ENCODE peak calls at places on chromosomes 13 and 19, in seven cellular contexts. U is caudate nucleus; J is HS-27A; L is hypothalamus; K is HFFc6; C is NCI-H2171; G is stimulated activated CD8-positive, alpha-beta memory T cell treated with anti-CD3 and anti-CD28 coated beads, Interleukin-12 subunit alpha, Interleukin-12 subunit beta, amount 100 ng/mL, for 4 hours. P is an unnamed sample.

GRCh38 chr13:20856650-20857049 is 45.9 kb downstream of the XPO4 start:
- DNase-seq in U (no peak), J (no peak), L (no peak), K (no peak), C (no peak), G (no peak), P (no peak)

GRCh38 chr19:56814656-56815055 is 25.9 kb downstream of the PEG3 start:
- DNase-seq in U (no peak), J (no peak), L (no peak), K (no peak), C (no peak), G (no peak), P (no peak)

GRCh38 chr13:83048419-83048818 is 833.9 kb downstream of the SLITRK1 start:
- DNase-seq in U (no peak), J (no peak), L (no peak), K (peak; percentile 25), C (no peak), G (no peak), P (no peak)

GRCh38 chr13:85597790-85598500 is 201.3 kb downstream of the SLITRK6 start:
- DNase-seq in U (no peak), J (no peak), L (no peak), K (no peak), C (no peak), G (no peak), P (no peak)

GRCh38 chr19:5093297-5093858 is 124.5 kb downstream of the KDM4B start:
- DNase-seq in U (no peak), J (no peak), L (peak; percentile 46), K (no peak), C (no peak), G (no peak), P (no peak)

GRCh38 chr13:20801704-20802103 is 27.9 kb upstream of the EEF1AKMT1 start:
- DNase-seq in U (no peak), J (no peak), L (no peak), K (no peak), C (no peak), G (no peak), P (no peak)

GRCh38 chr13:76329004-76329403 is 557.2 kb downstream of the KCTD12 start:
- DNase-seq in U (no peak), J (no peak), L (no peak), K (no peak), C (no peak), G (no peak), P (no peak)

GRCh38 chr13:110312669-110313031 is 5.6 kb downstream of the COL4A2 start:
- DNase-seq in U (no peak), J (no peak), L (no peak), K (peak; percentile 89), C (no peak), G (no peak), P (no peak)

GRCh38 chr19:15452111-15453047 is 2.6 kb upstream of the WIZ start:
- DNase-seq in U (no peak), J (no peak), L (no peak), K (no peak), C (no peak), G (no peak), P (peak; percentile 86)

GRCh38 chr19:33430674-33431277 is 57.3 kb downstream of the CEBPG start:
- DNase-seq in U (no peak), J (peak; percentile 23), L (peak; percentile 68), K (peak; percentile 53), C (peak; percentile 76), G (peak; percentile 31), P (peak; percentile 68)

GRCh38 chr13:75316427-75316826 is 165.5 kb downstream of the TBC1D4 start:
- DNase-seq in U (no peak), J (no peak), L (no peak), K (no peak), C (no peak), G (no peak), P (no peak)

GRCh38 chr13:64551755-64552154 is 2678.4 kb downstream of the PCDH9 start:
- DNase-seq in U (no peak), J (no peak), L (no peak), K (peak; percentile 76), C (no peak), G (no peak), P (no peak)

GRCh38 chr19:10116085-10116865 is 3.4 kb downstream of the EIF3G start:
- DNase-seq in U (no peak), J (no peak), L (no peak), K (no peak), C (no peak), G (no peak), P (no peak)

GRCh38 chr13:71798723-71799122 is 68.3 kb downstream of the DACH1 start:
- DNase-seq in U (no peak), J (no peak), L (no peak), K (no peak), C (peak; percentile 20), G (no peak), P (no peak)

GRCh38 chr13:29171244-29171643 is 351.1 kb downstream of the MTUS2 start:
- DNase-seq in U (no peak), J (no peak), L (no peak), K (no peak), C (no peak), G (no peak), P (no peak)

GRCh38 chr13:51912091-51912490 is 50.3 kb downstream of the CCDC70 start:
- DNase-seq in U (peak; percentile 51), J (no peak), L (peak; percentile 66), K (no peak), C (no peak), G (no peak), P (no peak)

GRCh38 chr13:37446503-37446902 is 152.1 kb downstream of the POSTN start:
- DNase-seq in U (no peak), J (peak; percentile 52), L (no peak), K (peak; percentile 90), C (no peak), G (no peak), P (no peak)

GRCh38 chr19:30073152-30074000 is 131.3 kb downstream of the URI1 start:
- DNase-seq in U (no peak), J (no peak), L (no peak), K (no peak), C (no peak), G (no peak), P (no peak)

GRCh38 chr13:40187324-40187795 is 479.1 kb downstream of the FOXO1 start:
- DNase-seq in U (no peak), J (no peak), L (no peak), K (no peak), C (no peak), G (peak; percentile 35), P (no peak)

GRCh38 chr19:5298502-5298901 is 42.1 kb downstream of the PTPRS start:
- DNase-seq in U (no peak), J (no peak), L (no peak), K (no peak), C (no peak), G (no peak), P (no peak)

GRCh38 chr13:102642475-102642874 is 45.7 kb downstream of the TPP2 start:
- DNase-seq in U (no peak), J (no peak), L (peak; percentile 4), K (no peak), C (peak; percentile 86), G (no peak), P (peak; percentile 23)

GRCh38 chr19:58182577-58182988 is 278 bp upstream of the ZNF274 start:
- DNase-seq in U (no peak), J (no peak), L (no peak), K (no peak), C (peak; percentile 81), G (no peak), P (peak; percentile 93)

GRCh38 chr13:95352486-95352885 is 51.2 kb upstream of the ABCC4 start:
- DNase-seq in U (no peak), J (no peak), L (no peak), K (no peak), C (no peak), G (no peak), P (no peak)

GRCh38 chr19:42683917-42684513 is 56.3 kb downstream of the PSG3 start:
- DNase-seq in U (no peak), J (peak; percentile 47), L (no peak), K (no peak), C (no peak), G (no peak), P (no peak)

GRCh38 chr19:40420766-40421467 is 4.9 kb downstream of the SERTAD1 start:
- DNase-seq in U (peak; percentile 60), J (peak; percentile 97), L (peak; percentile 78), K (peak; percentile 86), C (peak; percentile 59), G (peak; percentile 49), P (peak; percentile 95)

GRCh38 chr19:45117666-45118065 is 24.7 kb downstream of the PPP1R37 start:
- DNase-seq in U (no peak), J (no peak), L (no peak), K (no peak), C (no peak), G (no peak), P (peak; percentile 45)

GRCh38 chr13:24127116-24127631 is 33.3 kb upstream of the SPATA13 start:
- DNase-seq in U (no peak), J (no peak), L (no peak), K (no peak), C (no peak), G (no peak), P (peak; percentile 82)

GRCh38 chr19:54248016-54248601 is 5.5 kb upstream of the LILRA6 start:
- DNase-seq in U (no peak), J (no peak), L (peak; percentile 19), K (no peak), C (no peak), G (no peak), P (no peak)

GRCh38 chr19:28594737-28595136 is 618.2 kb downstream of the UQCRFS1 start:
- DNase-seq in U (no peak), J (no peak), L (no peak), K (no peak), C (no peak), G (no peak), P (no peak)

GRCh38 chr19:12954150-12954962 is 2.7 kb downstream of the GADD45GIP1 start:
- DNase-seq in U (no peak), J (no peak), L (no peak), K (no peak), C (no peak), G (no peak), P (peak; percentile 36)

GRCh38 chr13:40651866-40652587 is 14.4 kb downstream of the FOXO1 start:
- DNase-seq in U (no peak), J (no peak), L (no peak), K (no peak), C (no peak), G (no peak), P (no peak)

GRCh38 chr13:28384789-28385188 is 110.1 kb downstream of the FLT1 start:
- DNase-seq in U (no peak), J (no peak), L (no peak), K (no peak), C (no peak), G (no peak), P (no peak)

GRCh38 chr19:7743425-7743841 is 3.9 kb downstream of the CD209 start:
- DNase-seq in U (no peak), J (no peak), L (no peak), K (no peak), C (no peak), G (peak; percentile 4), P (no peak)

GRCh38 chr13:22047082-22047784 is 376.4 kb downstream of the FGF9 start:
- DNase-seq in U (no peak), J (no peak), L (no peak), K (no peak), C (no peak), G (no peak), P (no peak)

GRCh38 chr19:7917292-7918061 is 2.7 kb upstream of the SNAPC2 start:
- DNase-seq in U (no peak), J (no peak), L (peak; percentile 31), K (peak; percentile 32), C (peak; percentile 46), G (peak; percentile 33), P (no peak)

GRCh38 chr13:24066405-24067292 is 93.9 kb upstream of the SPATA13 start:
- DNase-seq in U (no peak), J (no peak), L (no peak), K (no peak), C (no peak), G (no peak), P (no peak)

GRCh38 chr13:107834268-107834667 is 381.1 kb downstream of the LIG4 start:
- DNase-seq in U (no peak), J (no peak), L (no peak), K (no peak), C (no peak), G (no peak), P (no peak)

P was measured in colonic mucosa.